ENCODE peak calls at places on chromosomes 6 and 20, in nine cellular contexts. Q is uterus; Y is psoas muscle; Z is body of pancreas; N is HCT116; K is AG04450; W is cardiac muscle cell; R is left lung; P is CD4-positive, CD25-positive, alpha-beta regulatory T cell. S is an unnamed sample.

GRCh38 chr6:82178084-82178758 is 69.3 kb downstream of the IBTK start:
- DNase-seq in Q (no peak), Y (no peak), Z (no peak), N (no peak), K (no peak), W (peak; percentile 64), R (no peak), P (no peak), S (no peak)

GRCh38 chr20:43804781-43805180 is 78.0 kb upstream of the GTSF1L start:
- DNase-seq in Q (no peak), Y (no peak), Z (no peak), N (no peak), K (no peak), W (no peak), R (no peak), P (no peak), S (no peak)

GRCh38 chr6:10373642-10374359 is 41.1 kb downstream of the TFAP2A start:
- DNase-seq in Q (no peak), Y (no peak), Z (no peak), N (no peak), K (no peak), W (no peak), R (no peak), P (no peak), S (no peak)

GRCh38 chr6:153001767-153002612 is 519 bp downstream of the MTRF1L start:
- DNase-seq in Q (no peak), Y (no peak), Z (no peak), N (no peak), K (no peak), W (no peak), R (no peak), P (no peak), S (peak; percentile 69)

GRCh38 chr20:43911066-43911465 is 3.6 kb upstream of the TOX2 start:
- DNase-seq in Q (no peak), Y (no peak), Z (no peak), N (peak; percentile 38), K (no peak), W (peak; percentile 78), R (no peak), P (no peak), S (peak; percentile 63)

GRCh38 chr6:81148726-81149125 is 603.8 kb downstream of the TENT5A start:
- DNase-seq in Q (no peak), Y (no peak), Z (no peak), N (no peak), K (no peak), W (peak; percentile 21), R (no peak), P (no peak), S (no peak)

GRCh38 chr6:159720708-159721107 is 6.6 kb upstream of the WTAP start:
- DNase-seq in Q (no peak), Y (no peak), Z (peak; percentile 59), N (peak; percentile 42), K (no peak), W (peak; percentile 34), R (no peak), P (peak; percentile 42), S (peak; percentile 63)

GRCh38 chr6:31663961-31664789 is 622 bp downstream of the GPANK1 start:
- DNase-seq in Q (peak; percentile 64), Y (peak; percentile 72), Z (peak; percentile 38), N (no peak), K (no peak), W (peak; percentile 78), R (no peak), P (no peak), S (peak; percentile 64)

GRCh38 chr20:4150095-4150492 is 134.7 kb upstream of the RNF24 start:
- DNase-seq in Q (no peak), Y (no peak), Z (no peak), N (no peak), K (no peak), W (peak; percentile 78), R (no peak), P (no peak), S (peak; percentile 69)

GRCh38 chr6:80932364-80932763 is 820.1 kb downstream of the TENT5A start:
- DNase-seq in Q (no peak), Y (no peak), Z (no peak), N (no peak), K (peak; percentile 26), W (peak; percentile 21), R (no peak), P (no peak), S (no peak)

GRCh38 chr6:138004423-138005287 is 102.6 kb downstream of the PERP start:
- DNase-seq in Q (no peak), Y (no peak), Z (no peak), N (peak; percentile 32), K (no peak), W (peak; percentile 53), R (no peak), P (no peak), S (no peak)

GRCh38 chr20:63224272-63225081 is 8.5 kb upstream of the YTHDF1 start:
- DNase-seq in Q (peak; percentile 29), Y (no peak), Z (peak; percentile 75), N (no peak), K (no peak), W (peak; percentile 77), R (no peak), P (no peak), S (peak; percentile 71)

GRCh38 chr6:127518212-127518709 is 874 bp downstream of the MTCL3 start:
- DNase-seq in Q (no peak), Y (no peak), Z (no peak), N (no peak), K (no peak), W (no peak), R (no peak), P (no peak), S (peak; percentile 73)

GRCh38 chr6:30885481-30885998 is 1.2 kb downstream of the DDR1 start:
- DNase-seq in Q (no peak), Y (no peak), Z (peak; percentile 72), N (no peak), K (no peak), W (no peak), R (peak; percentile 58), P (no peak), S (no peak)

GRCh38 chr20:18639501-18639979 is 51.7 kb downstream of the DTD1 start:
- DNase-seq in Q (no peak), Y (no peak), Z (no peak), N (no peak), K (no peak), W (no peak), R (no peak), P (no peak), S (no peak)

GRCh38 chr6:107574856-107575255 is 84.9 kb downstream of the SOBP start:
- DNase-seq in Q (no peak), Y (no peak), Z (no peak), N (no peak), K (no peak), W (no peak), R (no peak), P (no peak), S (no peak)

GRCh38 chr20:59560588-59561227 is 43.6 kb upstream of the PHACTR3 start:
- DNase-seq in Q (no peak), Y (no peak), Z (no peak), N (peak; percentile 13), K (no peak), W (peak; percentile 30), R (no peak), P (no peak), S (no peak)

GRCh38 chr6:19851273-19852089 is 14.3 kb downstream of the ID4 start:
- DNase-seq in Q (peak; percentile 51), Y (no peak), Z (peak; percentile 56), N (peak; percentile 49), K (peak; percentile 42), W (peak; percentile 88), R (no peak), P (no peak), S (peak; percentile 75)

GRCh38 chr20:3106658-3107463 is 22.3 kb upstream of the AVP start:
- DNase-seq in Q (no peak), Y (no peak), Z (no peak), N (no peak), K (no peak), W (no peak), R (no peak), P (no peak), S (peak; percentile 61)

GRCh38 chr20:59948828-59949720 is 8.9 kb downstream of the FAM217B start:
- DNase-seq in Q (peak; percentile 23), Y (no peak), Z (no peak), N (peak; percentile 29), K (peak; percentile 45), W (peak; percentile 73), R (no peak), P (peak; percentile 16), S (no peak)

GRCh38 chr6:46279874-46280273 is 109.1 kb upstream of the ENPP5 start:
- DNase-seq in Q (no peak), Y (no peak), Z (no peak), N (no peak), K (no peak), W (peak; percentile 15), R (no peak), P (no peak), S (no peak)

GRCh38 chr6:294656-295565 is 2.6 kb downstream of the DUSP22 start:
- DNase-seq in Q (no peak), Y (no peak), Z (no peak), N (no peak), K (no peak), W (no peak), R (no peak), P (no peak), S (no peak)

DNA sequence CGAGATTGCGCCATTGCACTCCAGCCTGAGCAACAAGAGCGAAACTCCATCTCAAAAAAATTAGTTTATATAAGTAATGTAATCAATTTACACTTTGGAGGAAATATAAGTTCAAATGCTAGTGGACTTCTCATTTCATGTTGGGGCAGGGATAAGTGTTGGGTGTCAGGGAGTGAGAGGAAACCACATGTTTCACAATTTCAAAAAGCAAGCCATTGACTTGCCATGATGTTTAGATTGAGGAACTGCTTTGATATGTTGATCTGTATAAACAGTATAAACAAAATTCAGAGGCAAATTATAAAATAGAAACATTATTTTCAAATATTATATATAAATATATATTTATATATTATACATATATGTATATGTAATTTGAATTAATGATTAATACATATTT is 42.7 kb downstream of the FILIP1 start:
- DNase-seq in Q (no peak), Y (no peak), Z (no peak), N (no peak), K (no peak), W (peak; percentile 4), R (no peak), P (no peak), S (no peak)
- H3K4me3 ChIP-seq in Q (no peak overlapping the region), Y (no peak overlapping the region), Z (no peak overlapping the region), N (no peak overlapping the region), K (no peak overlapping the region), W (no peak overlapping the region), R (no peak overlapping the region), P (no peak overlapping the region), S (no peak overlapping the region)

GRCh38 chr6:135976585-135976984 is 125.1 kb downstream of the PDE7B start:
- DNase-seq in Q (no peak), Y (no peak), Z (no peak), N (no peak), K (no peak), W (no peak), R (no peak), P (no peak), S (no peak)
- H3K27ac ChIP-seq in Q (no peak overlapping the region), Y (no peak overlapping the region), Z (no peak overlapping the region), N (no peak overlapping the region), K (no peak overlapping the region), W (no peak overlapping the region), R (no peak overlapping the region), P (no peak overlapping the region), S (no peak overlapping the region)

GRCh38 chr20:19974621-19975435 is 42.3 kb upstream of the NAA20 start:
- DNase-seq in Q (peak; percentile 91), Y (peak; percentile 95), Z (peak; percentile 95), N (no peak), K (peak; percentile 93), W (peak; percentile 94), R (peak; percentile 84), P (no peak), S (no peak)
- H3K4me3 ChIP-seq in Q (peak overlapping the region; percentile 51), Y (peak overlapping the region; percentile 64), Z (peak overlapping the region; percentile 53), N (no peak overlapping the region), K (peak overlapping the region; percentile 99), W (no peak overlapping the region), R (peak overlapping the region; percentile 56), P (no peak overlapping the region), S (no peak overlapping the region)

GRCh38 chr6:33019358-33019757 is 10.0 kb upstream of the HLA-DOA start:
- DNase-seq in Q (no peak), Y (no peak), Z (no peak), N (no peak), K (no peak), W (no peak), R (no peak), P (no peak), S (no peak)
- H3K27ac ChIP-seq in Q (peak overlapping the region; percentile 65), Y (peak overlapping the region; percentile 58), Z (peak overlapping the region; percentile 86), N (no peak overlapping the region), K (no peak overlapping the region), W (no peak overlapping the region), R (peak overlapping the region; percentile 83), P (no peak overlapping the region), S (no peak overlapping the region)